ENCODE peak calls at places on chromosomes 3 and 15, in five cellular contexts. I, R, E, W and C are unnamed samples.

GRCh38 chr15:62644874-62645755 is 397.4 kb upstream of the TPM1 start:
- DNase-seq in I (no peak), R (no peak), E (no peak), W (no peak), C (no peak)

GRCh38 chr15:78360426-78360825 is 20.3 kb downstream of the CRABP1 start:
- DNase-seq in I (no peak), R (no peak), E (no peak), W (no peak), C (no peak)

GRCh38 chr3:106826861-106827311 is 550.4 kb upstream of the CCDC54 start:
- DNase-seq in I (no peak), R (no peak), E (no peak), W (no peak), C (no peak)

GRCh38 chr3:18740631-18741583 is 315.8 kb upstream of the SATB1 start:
- DNase-seq in I (no peak), R (peak), E (no peak), W (peak), C (peak)

GRCh38 chr3:160162440-160162839 is 62.8 kb upstream of the C3orf80 start:
- DNase-seq in I (no peak), R (no peak), E (no peak), W (no peak), C (no peak)

GRCh38 chr15:76151599-76151974 is 91.8 kb downstream of the TMEM266 start:
- DNase-seq in I (no peak), R (no peak), E (no peak), W (no peak), C (no peak)

GRCh38 chr3:196440696-196441095 is 8.5 kb upstream of the UBXN7 start:
- DNase-seq in I (no peak), R (no peak), E (no peak), W (no peak), C (no peak)

GRCh38 chr3:34312684-34313083 is 514.3 kb downstream of the PDCD6IP start:
- DNase-seq in I (no peak), R (no peak), E (no peak), W (no peak), C (no peak)

GRCh38 chr15:27535445-27536129 is 563.5 kb downstream of the OCA2 start:
- DNase-seq in I (no peak), R (no peak), E (no peak), W (no peak), C (no peak)

GRCh38 chr3:134211797-134212196 is 38.9 kb downstream of the RYK start:
- DNase-seq in I (peak), R (no peak), E (no peak), W (no peak), C (no peak)

GRCh38 chr3:128455786-128456748 is 10.6 kb downstream of the DNAJB8 start:
- DNase-seq in I (no peak), R (no peak), E (no peak), W (no peak), C (no peak)

GRCh38 chr3:191246628-191247027 is 47.6 kb downstream of the OSTN start:
- DNase-seq in I (peak), R (no peak), E (no peak), W (no peak), C (no peak)

GRCh38 chr3:104145164-104145563 is 1221.5 kb upstream of the ALCAM start:
- DNase-seq in I (no peak), R (no peak), E (no peak), W (no peak), C (no peak)

GRCh38 chr3:73656241-73656890 is 31.6 kb upstream of the PDZRN3 start:
- DNase-seq in I (peak), R (no peak), E (no peak), W (no peak), C (no peak)

GRCh38 chr15:48888836-48889235 is 10.9 kb downstream of the EID1 start:
- DNase-seq in I (no peak), R (no peak), E (no peak), W (no peak), C (no peak)

GRCh38 chr3:186044973-186045372 is 63.9 kb downstream of the ETV5 start:
- DNase-seq in I (no peak), R (no peak), E (peak), W (no peak), C (no peak)

GRCh38 chr3:41346698-41347097 is 147.4 kb downstream of the CTNNB1 start:
- DNase-seq in I (no peak), R (no peak), E (no peak), W (no peak), C (no peak)

GRCh38 chr3:118636841-118637240 is 397.8 kb downstream of the IGSF11 start:
- DNase-seq in I (no peak), R (no peak), E (no peak), W (no peak), C (no peak)

GRCh38 chr3:155392138-155392537 is 98.7 kb upstream of the STRIT1 start:
- DNase-seq in I (no peak), R (no peak), E (no peak), W (no peak), C (no peak)

GRCh38 chr3:72379500-72380187 is 468.6 kb downstream of the SHQ1 start:
- DNase-seq in I (no peak), R (no peak), E (peak), W (no peak), C (no peak)

GRCh38 chr3:10669490-10670048 is 146.5 kb upstream of the SLC6A11 start:
- DNase-seq in I (no peak), R (no peak), E (no peak), W (no peak), C (no peak)

GRCh38 chr3:129793947-129794318 is 99.6 kb downstream of the TMCC1 start:
- DNase-seq in I (no peak), R (no peak), E (peak), W (no peak), C (no peak)